ENCODE peak calls at places on chromosomes 16 and 17, in six cellular contexts. R, A, C, P, L and N are unnamed samples.

GRCh38 chr16:19654147-19654546 is 63.9 kb downstream of the KNOP1 start:
- DNase-seq in C (no peak), A (no peak), P (no peak), R (no peak), L (no peak), N (no peak)

GRCh38 chr16:3983081-3983520 is 102.6 kb upstream of the CREBBP start:
- DNase-seq in A (peak; percentile 61), C (peak; percentile 95), P (peak; percentile 84), R (peak; percentile 68), L (peak; percentile 62), N (peak; percentile 77)

GRCh38 chr16:86498661-86499493 is 11.4 kb upstream of the FOXF1 start:
- DNase-seq in C (no peak), P (no peak), L (no peak), R (no peak), A (no peak), N (no peak)

GRCh38 chr17:63434951-63435571 is 11.0 kb downstream of the CYB561 start:
- DNase-seq in C (no peak), R (no peak), A (peak; percentile 53), L (peak; percentile 76), P (no peak), N (peak; percentile 94)

GRCh38 chr17:20179031-20179430 is 169.9 kb downstream of the SPECC1 start:
- DNase-seq in C (no peak), L (no peak), R (no peak), P (no peak), A (no peak), N (no peak)

GRCh38 chr16:85754403-85754802 is 3.5 kb upstream of the C16orf74 start:
- DNase-seq in P (no peak), L (no peak), C (no peak), A (no peak), R (no peak), N (no peak)

GRCh38 chr17:80501739-80502577 is 25.6 kb upstream of the NPTX1 start:
- DNase-seq in A (peak; percentile 93), C (no peak), L (no peak), R (no peak), P (no peak), N (peak; percentile 90)

GRCh38 chr16:65200857-65201256 is 79.0 kb upstream of the CDH11 start:
- DNase-seq in P (no peak), A (peak; percentile 6), R (no peak), C (no peak), L (peak; percentile 44), N (peak; percentile 53)

GRCh38 chr16:75942901-75943300 is 216.6 kb upstream of the CPHXL start:
- DNase-seq in P (no peak), A (no peak), L (no peak), R (no peak), C (no peak), N (peak; percentile 11)

GRCh38 chr17:51668155-51668962 is 408.0 kb downstream of the UTP18 start:
- DNase-seq in R (no peak), L (no peak), A (no peak), P (no peak), C (no peak), N (no peak)
- TF ChIP-seq CTCF in R (no peak), L (no peak), A (no peak), P (no peak), C (no peak), N (no peak)

GRCh38 chr16:81216706-81217105 is 21.8 kb upstream of the BCO1 start:
- DNase-seq in L (no peak), P (no peak), C (no peak), A (no peak), R (no peak), N (no peak)

GRCh38 chr16:81210807-81211206 is 27.7 kb upstream of the BCO1 start:
- DNase-seq in A (no peak), R (no peak), P (no peak), L (no peak), C (no peak), N (no peak)

GRCh38 chr16:81212830-81213465 is 25.5 kb upstream of the BCO1 start:
- DNase-seq in R (no peak), P (no peak), L (no peak), C (no peak), A (no peak), N (no peak)

GRCh38 chr16:81216114-81216513 is 22.4 kb upstream of the BCO1 start:
- DNase-seq in A (no peak), L (no peak), R (no peak), P (no peak), C (no peak), N (no peak)

GRCh38 chr16:81214745-81215166 is 23.7 kb upstream of the BCO1 start:
- DNase-seq in A (no peak), L (peak; percentile 13), P (peak; percentile 62), R (no peak), C (peak; percentile 77), N (no peak)
- TF ChIP-seq CTCF in A (peak; percentile 30), L (peak; percentile 63), P (peak; percentile 83), R (no peak), C (peak; percentile 74), N (peak; percentile 24)

GRCh38 chr17:9517396-9517795 is 58.2 kb downstream of the STX8 start:
- DNase-seq in L (no peak), C (peak; percentile 37), R (no peak), P (no peak), A (no peak), N (no peak)

GRCh38 chr17:9520649-9521435 is 54.8 kb downstream of the STX8 start:
- DNase-seq in L (no peak), A (peak; percentile 16), P (no peak), R (no peak), C (no peak), N (no peak)

GRCh38 chr17:9519873-9520272 is 55.7 kb downstream of the STX8 start:
- DNase-seq in C (peak; percentile 27), L (no peak), A (no peak), P (no peak), R (no peak), N (no peak)

DNA sequence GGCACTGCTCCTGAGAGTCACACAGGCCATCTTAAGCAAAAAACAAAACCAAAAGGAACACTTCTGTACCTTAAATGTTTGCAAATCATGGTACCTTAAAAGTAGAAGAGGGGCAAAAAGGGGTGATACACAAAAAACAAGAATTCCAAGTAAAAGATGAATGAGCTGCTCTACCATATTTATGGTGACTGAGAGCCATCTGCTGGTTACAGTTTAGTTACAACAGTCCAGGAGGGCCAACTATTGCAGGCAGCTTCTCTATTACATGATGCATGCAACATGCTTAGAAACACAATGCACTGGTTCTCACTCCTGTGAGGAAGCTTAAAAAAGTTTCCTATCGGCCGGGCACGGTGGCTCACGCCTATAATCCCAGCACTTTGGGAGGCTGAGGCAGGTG is 53.5 kb downstream of the STX8 start:
- DNase-seq in L (peak; percentile 33), C (peak; percentile 72), R (no peak), A (peak; percentile 53), P (no peak), N (peak; percentile 48)
- TF ChIP-seq CTCF in L (peak; percentile 51), C (peak; percentile 74), R (no peak), A (peak; percentile 51), P (no peak), N (peak; percentile 67)

DNA sequence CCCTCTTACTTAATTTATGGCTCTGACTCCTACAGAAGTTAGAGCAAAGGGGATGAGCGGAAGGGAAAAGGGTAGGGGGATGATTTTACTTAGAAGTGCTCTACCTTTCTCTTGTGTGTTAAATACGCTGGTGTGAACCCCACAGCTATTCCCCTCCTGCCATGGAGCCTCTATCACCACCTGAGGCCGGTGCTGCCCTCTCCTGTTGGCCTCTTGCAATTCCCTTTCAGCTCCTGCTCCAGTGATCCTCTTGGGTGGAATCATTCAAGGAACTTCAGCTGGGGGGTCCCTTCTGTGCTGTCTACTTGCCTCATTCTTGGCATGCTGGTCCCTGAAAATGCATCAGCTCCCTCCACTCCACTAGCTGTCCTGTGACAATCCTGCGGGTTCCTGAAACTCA is 41.8 kb upstream of the CDH8 start:
- DNase-seq in L (peak; percentile 0), P (peak; percentile 72), R (no peak), C (peak; percentile 81), A (no peak), N (peak; percentile 18)
- TF ChIP-seq CTCF in L (no peak), P (peak; percentile 93), R (no peak), C (peak; percentile 89), A (no peak), N (peak; percentile 19)

DNA sequence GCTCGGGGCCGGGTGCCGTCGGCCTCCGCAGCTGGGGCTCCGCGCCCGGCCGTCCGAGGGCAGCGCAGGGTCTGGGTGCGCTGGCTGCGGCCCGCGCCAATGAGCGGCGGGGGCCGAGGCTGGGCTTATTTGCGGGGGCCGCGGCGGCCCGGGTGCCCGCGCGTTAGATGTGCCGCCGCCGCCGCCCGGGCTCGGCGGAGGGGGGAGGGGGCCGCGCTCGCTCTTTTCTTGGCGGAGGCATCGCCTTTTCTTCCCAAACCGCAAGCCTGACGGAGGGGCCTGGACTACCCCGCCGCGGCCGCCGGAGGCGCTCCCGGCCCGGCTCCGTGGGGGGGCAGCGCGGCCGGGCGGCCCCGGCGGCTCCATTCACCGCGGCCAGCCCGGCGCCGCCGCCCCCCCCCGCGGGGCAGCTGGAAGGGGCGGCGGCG is at the start of gene NOTUM:
- DNase-seq in L (no peak), P (peak; percentile 70), R (no peak), C (peak; percentile 79), A (peak; percentile 29), N (no peak)
- TF ChIP-seq CTCF in L (no peak), P (peak; percentile 55), R (no peak), C (peak; percentile 30), A (no peak), N (no peak)

GRCh38 chr16:67406111-67406593 is 10.1 kb downstream of the ZDHHC1 start:
- DNase-seq in C (no peak), R (peak; percentile 77), A (no peak), L (no peak), P (no peak), N (no peak)

GRCh38 chr16:67407176-67407787 is 9.0 kb downstream of the ZDHHC1 start:
- DNase-seq in R (no peak), C (no peak), L (peak; percentile 53), P (no peak), A (no peak), N (no peak)

GRCh38 chr16:67409631-67410030 is 6.6 kb downstream of the ZDHHC1 start:
- DNase-seq in C (no peak), R (no peak), A (no peak), L (no peak), P (no peak), N (no peak)

GRCh38 chr16:67406628-67407027 is 9.6 kb downstream of the ZDHHC1 start:
- DNase-seq in C (no peak), P (no peak), R (no peak), A (peak; percentile 86), L (peak; percentile 87), N (peak; percentile 36)

GRCh38 chr16:67407788-67408452 is 8.4 kb downstream of the ZDHHC1 start:
- DNase-seq in P (no peak), R (no peak), C (no peak), L (no peak), A (no peak), N (no peak)
- TF ChIP-seq CTCF in P (peak; percentile 48), R (no peak), C (peak; percentile 46), L (no peak), A (no peak), N (no peak)

DNA sequence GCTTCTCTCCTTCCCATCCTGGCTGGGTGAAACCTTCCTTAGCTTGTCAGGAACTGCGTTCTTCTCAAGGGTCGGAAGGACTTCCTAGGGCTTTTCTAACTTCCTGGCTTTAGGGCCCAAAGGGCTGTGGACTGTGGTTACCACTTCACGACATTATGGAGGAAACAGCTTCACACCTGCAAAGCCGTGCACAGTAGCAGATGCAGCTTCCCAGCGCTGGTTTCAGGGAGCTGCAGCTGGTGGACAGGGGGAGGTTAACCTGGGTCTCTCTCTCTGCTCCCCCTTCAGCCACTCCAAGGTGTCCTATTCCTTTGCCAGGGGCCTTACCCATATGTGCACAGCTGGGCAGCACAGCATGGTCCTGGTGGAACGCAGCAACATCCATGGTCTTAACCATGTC is 155.8 kb upstream of the CDC42EP4 start:
- DNase-seq in R (no peak), A (no peak), C (no peak), L (no peak), P (no peak), N (no peak)
- TF ChIP-seq CTCF in R (no peak), A (no peak), C (no peak), L (no peak), P (no peak), N (no peak)

GRCh38 chr16:88428616-88429386 is 24.3 kb upstream of the ZFPM1 start:
- DNase-seq in P (no peak), L (no peak), R (no peak), A (no peak), C (no peak), N (no peak)
- TF ChIP-seq CTCF in P (peak; percentile 25), L (no peak), R (no peak), A (no peak), C (peak; percentile 14), N (no peak)